ENCODE peak calls at places on chromosomes 4 and X, in nine cellular contexts. One of them, this sample, is unnamed.

GRCh38 chrX:118188977-118189376 is 72.4 kb upstream of the KLHL13 start:
- DNase-seq in CD8-positive, alpha-beta T cell: no peak
- DNase-seq in K562: no peak
- DNase-seq in PC-3: no peak
- DNase-seq in lung: no peak
- DNase-seq in HCT116: no peak
- DNase-seq in heart left ventricle: no peak
- DNase-seq in hepatocyte: no peak
- DNase-seq in upper lobe of right lung: no peak
- DNase-seq in this sample: no peak

GRCh38 chr4:122764071-122764807 is 31.7 kb downstream of the BBS12 start:
- DNase-seq in CD8-positive, alpha-beta T cell: no peak
- DNase-seq in PC-3: peak
- DNase-seq in lung: no peak
- DNase-seq in hepatocyte: no peak
- DNase-seq in heart left ventricle: no peak
- DNase-seq in upper lobe of right lung: no peak
- DNase-seq in HCT116: no peak
- DNase-seq in K562: no peak
- DNase-seq in this sample: no peak

GRCh38 chr4:6278801-6279197 is 9.1 kb downstream of the WFS1 start:
- DNase-seq in upper lobe of right lung: no peak
- DNase-seq in lung: peak
- DNase-seq in K562: peak
- DNase-seq in PC-3: no peak
- DNase-seq in HCT116: no peak
- DNase-seq in CD8-positive, alpha-beta T cell: no peak
- DNase-seq in hepatocyte: peak
- DNase-seq in heart left ventricle: peak
- DNase-seq in this sample: no peak

GRCh38 chr4:176622251-176622968 is 170.3 kb downstream of the VEGFC start:
- DNase-seq in K562: no peak
- DNase-seq in upper lobe of right lung: no peak
- DNase-seq in lung: no peak
- DNase-seq in HCT116: no peak
- DNase-seq in CD8-positive, alpha-beta T cell: no peak
- DNase-seq in hepatocyte: no peak
- DNase-seq in heart left ventricle: no peak
- DNase-seq in PC-3: peak
- DNase-seq in this sample: peak

GRCh38 chr4:81684357-81684756 is 212.7 kb upstream of the RASGEF1B start:
- DNase-seq in heart left ventricle: no peak
- DNase-seq in lung: no peak
- DNase-seq in CD8-positive, alpha-beta T cell: no peak
- DNase-seq in hepatocyte: no peak
- DNase-seq in HCT116: no peak
- DNase-seq in PC-3: no peak
- DNase-seq in K562: no peak
- DNase-seq in upper lobe of right lung: no peak
- DNase-seq in this sample: no peak

GRCh38 chrX:40244116-40244515 is 146.4 kb upstream of the BCOR start:
- DNase-seq in lung: no peak
- DNase-seq in hepatocyte: no peak
- DNase-seq in K562: no peak
- DNase-seq in PC-3: no peak
- DNase-seq in upper lobe of right lung: no peak
- DNase-seq in HCT116: no peak
- DNase-seq in heart left ventricle: no peak
- DNase-seq in CD8-positive, alpha-beta T cell: no peak
- DNase-seq in this sample: no peak

GRCh38 chrX:68193234-68193633 is 240.1 kb downstream of the OPHN1 start:
- DNase-seq in PC-3: no peak
- DNase-seq in hepatocyte: no peak
- DNase-seq in upper lobe of right lung: no peak
- DNase-seq in lung: no peak
- DNase-seq in CD8-positive, alpha-beta T cell: no peak
- DNase-seq in HCT116: no peak
- DNase-seq in K562: no peak
- DNase-seq in heart left ventricle: no peak
- DNase-seq in this sample: no peak

GRCh38 chr4:174650711-174651355 is 128.5 kb upstream of the HPGD start:
- DNase-seq in heart left ventricle: no peak
- DNase-seq in HCT116: no peak
- DNase-seq in PC-3: no peak
- DNase-seq in CD8-positive, alpha-beta T cell: no peak
- DNase-seq in upper lobe of right lung: no peak
- DNase-seq in hepatocyte: no peak
- DNase-seq in K562: no peak
- DNase-seq in lung: no peak
- DNase-seq in this sample: no peak

GRCh38 chrX:134671207-134671750 is 13.0 kb upstream of the PLAC1 start:
- DNase-seq in K562: no peak
- DNase-seq in heart left ventricle: no peak
- DNase-seq in HCT116: no peak
- DNase-seq in upper lobe of right lung: no peak
- DNase-seq in CD8-positive, alpha-beta T cell: no peak
- DNase-seq in PC-3: peak
- DNase-seq in lung: no peak
- DNase-seq in hepatocyte: no peak
- DNase-seq in this sample: no peak

GRCh38 chr4:89152972-89153371 is 41.6 kb downstream of the TIGD2 start:
- DNase-seq in lung: no peak
- DNase-seq in CD8-positive, alpha-beta T cell: no peak
- DNase-seq in upper lobe of right lung: no peak
- DNase-seq in hepatocyte: no peak
- DNase-seq in HCT116: no peak
- DNase-seq in PC-3: no peak
- DNase-seq in K562: no peak
- DNase-seq in heart left ventricle: no peak
- DNase-seq in this sample: no peak

GRCh38 chrX:63754141-63754859 is 30.7 kb downstream of the ARHGEF9 start:
- DNase-seq in K562: no peak
- DNase-seq in CD8-positive, alpha-beta T cell: no peak
- DNase-seq in lung: no peak
- DNase-seq in upper lobe of right lung: no peak
- DNase-seq in PC-3: no peak
- DNase-seq in heart left ventricle: no peak
- DNase-seq in hepatocyte: peak
- DNase-seq in HCT116: no peak
- DNase-seq in this sample: peak

GRCh38 chrX:15401373-15401772 is 17.2 kb upstream of the VEGFD start:
- DNase-seq in CD8-positive, alpha-beta T cell: no peak
- DNase-seq in heart left ventricle: no peak
- DNase-seq in K562: no peak
- DNase-seq in HCT116: no peak
- DNase-seq in hepatocyte: no peak
- DNase-seq in lung: no peak
- DNase-seq in upper lobe of right lung: no peak
- DNase-seq in PC-3: no peak
- DNase-seq in this sample: no peak

GRCh38 chrX:15399901-15400500 is 15.8 kb upstream of the VEGFD start:
- DNase-seq in CD8-positive, alpha-beta T cell: no peak
- DNase-seq in lung: no peak
- DNase-seq in hepatocyte: no peak
- DNase-seq in upper lobe of right lung: no peak
- DNase-seq in HCT116: no peak
- DNase-seq in K562: no peak
- DNase-seq in heart left ventricle: no peak
- DNase-seq in PC-3: no peak
- DNase-seq in this sample: no peak

GRCh38 chrX:15395794-15396193 is 11.6 kb upstream of the VEGFD start:
- DNase-seq in heart left ventricle: no peak
- DNase-seq in upper lobe of right lung: no peak
- DNase-seq in lung: no peak
- DNase-seq in K562: no peak
- DNase-seq in HCT116: no peak
- DNase-seq in CD8-positive, alpha-beta T cell: no peak
- DNase-seq in hepatocyte: no peak
- DNase-seq in PC-3: no peak
- DNase-seq in this sample: no peak

GRCh38 chrX:15404712-15405111 is 20.5 kb upstream of the VEGFD start:
- DNase-seq in PC-3: no peak
- DNase-seq in K562: peak
- DNase-seq in heart left ventricle: peak
- DNase-seq in CD8-positive, alpha-beta T cell: no peak
- DNase-seq in HCT116: no peak
- DNase-seq in upper lobe of right lung: no peak
- DNase-seq in lung: no peak
- DNase-seq in hepatocyte: peak
- DNase-seq in this sample: no peak

DNA sequence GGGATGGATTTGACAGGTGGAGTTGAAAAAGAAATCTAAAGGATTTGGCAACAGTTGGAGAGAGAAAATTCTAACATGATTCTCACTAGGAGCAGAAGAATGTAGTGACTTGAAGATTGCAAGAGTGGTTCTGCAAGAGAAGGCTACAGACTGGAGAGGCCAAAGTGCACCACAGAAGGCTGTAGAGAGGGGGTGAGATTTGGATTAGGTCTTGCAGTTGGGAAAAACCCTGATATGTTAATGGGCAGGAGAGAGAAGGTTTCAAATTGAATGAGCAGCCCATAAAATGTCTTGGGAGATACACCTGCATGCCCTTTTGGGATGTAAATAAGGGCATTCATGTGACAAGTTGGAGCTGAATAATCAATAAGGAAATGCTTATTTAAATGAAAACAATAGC is 14.7 kb upstream of the VEGFD start:
- DNase-seq in K562: no peak
- DNase-seq in PC-3: no peak
- DNase-seq in upper lobe of right lung: no peak
- DNase-seq in CD8-positive, alpha-beta T cell: no peak
- DNase-seq in hepatocyte: no peak
- DNase-seq in HCT116: no peak
- DNase-seq in lung: no peak
- DNase-seq in heart left ventricle: no peak
- DNase-seq in this sample: no peak
- H3K27ac ChIP-seq in K562: no peak
- H3K27ac ChIP-seq in PC-3: no peak
- H3K27ac ChIP-seq in upper lobe of right lung: no peak
- H3K27ac ChIP-seq in CD8-positive, alpha-beta T cell: no peak
- H3K27ac ChIP-seq in hepatocyte: no peak
- H3K27ac ChIP-seq in HCT116: no peak
- H3K27ac ChIP-seq in lung: no peak
- H3K27ac ChIP-seq in heart left ventricle: no peak
- H3K27ac ChIP-seq in this sample: no peak

GRCh38 chr4:87622303-87622702 is 14.0 kb downstream of the DSPP start:
- DNase-seq in hepatocyte: no peak
- DNase-seq in HCT116: no peak
- DNase-seq in CD8-positive, alpha-beta T cell: no peak
- DNase-seq in PC-3: no peak
- DNase-seq in upper lobe of right lung: no peak
- DNase-seq in heart left ventricle: no peak
- DNase-seq in lung: no peak
- DNase-seq in K562: no peak
- DNase-seq in this sample: no peak

GRCh38 chr4:87620491-87620890 is 12.2 kb downstream of the DSPP start:
- DNase-seq in lung: no peak
- DNase-seq in CD8-positive, alpha-beta T cell: no peak
- DNase-seq in PC-3: no peak
- DNase-seq in heart left ventricle: no peak
- DNase-seq in HCT116: no peak
- DNase-seq in K562: no peak
- DNase-seq in hepatocyte: no peak
- DNase-seq in upper lobe of right lung: no peak
- DNase-seq in this sample: no peak

GRCh38 chr4:87624698-87625097 is 16.4 kb downstream of the DSPP start:
- DNase-seq in K562: no peak
- DNase-seq in upper lobe of right lung: no peak
- DNase-seq in CD8-positive, alpha-beta T cell: no peak
- DNase-seq in heart left ventricle: no peak
- DNase-seq in lung: no peak
- DNase-seq in hepatocyte: no peak
- DNase-seq in PC-3: no peak
- DNase-seq in HCT116: no peak
- DNase-seq in this sample: no peak

GRCh38 chr4:87616268-87616667 is 7.9 kb downstream of the DSPP start:
- DNase-seq in K562: no peak
- DNase-seq in CD8-positive, alpha-beta T cell: no peak
- DNase-seq in HCT116: no peak
- DNase-seq in PC-3: no peak
- DNase-seq in heart left ventricle: no peak
- DNase-seq in lung: no peak
- DNase-seq in upper lobe of right lung: no peak
- DNase-seq in hepatocyte: no peak
- DNase-seq in this sample: no peak

GRCh38 chr4:87620086-87620485 is 11.8 kb downstream of the DSPP start:
- DNase-seq in PC-3: no peak
- DNase-seq in lung: no peak
- DNase-seq in CD8-positive, alpha-beta T cell: no peak
- DNase-seq in hepatocyte: no peak
- DNase-seq in upper lobe of right lung: no peak
- DNase-seq in heart left ventricle: no peak
- DNase-seq in K562: no peak
- DNase-seq in HCT116: no peak
- DNase-seq in this sample: no peak
- H3K4me3 ChIP-seq in PC-3: no peak
- H3K4me3 ChIP-seq in lung: no peak
- H3K4me3 ChIP-seq in CD8-positive, alpha-beta T cell: no peak
- H3K4me3 ChIP-seq in hepatocyte: no peak
- H3K4me3 ChIP-seq in upper lobe of right lung: no peak
- H3K4me3 ChIP-seq in heart left ventricle: no peak
- H3K4me3 ChIP-seq in K562: no peak
- H3K4me3 ChIP-seq in HCT116: no peak
- H3K4me3 ChIP-seq in this sample: no peak

GRCh38 chr4:3009422-3009821 is 46.1 kb downstream of the GRK4 start:
- DNase-seq in PC-3: no peak
- DNase-seq in upper lobe of right lung: no peak
- DNase-seq in CD8-positive, alpha-beta T cell: no peak
- DNase-seq in heart left ventricle: no peak
- DNase-seq in lung: no peak
- DNase-seq in hepatocyte: peak
- DNase-seq in HCT116: peak
- DNase-seq in K562: peak
- DNase-seq in this sample: no peak
- TF ChIP-seq CTCF in PC-3: peak
- TF ChIP-seq CTCF in upper lobe of right lung: peak
- TF ChIP-seq CTCF in CD8-positive, alpha-beta T cell: no peak
- TF ChIP-seq CTCF in heart left ventricle: no peak
- TF ChIP-seq CTCF in lung: no peak
- TF ChIP-seq CTCF in hepatocyte: peak
- TF ChIP-seq CTCF in HCT116: peak
- TF ChIP-seq CTCF in K562: peak
- TF ChIP-seq CTCF in this sample: no peak

DNA sequence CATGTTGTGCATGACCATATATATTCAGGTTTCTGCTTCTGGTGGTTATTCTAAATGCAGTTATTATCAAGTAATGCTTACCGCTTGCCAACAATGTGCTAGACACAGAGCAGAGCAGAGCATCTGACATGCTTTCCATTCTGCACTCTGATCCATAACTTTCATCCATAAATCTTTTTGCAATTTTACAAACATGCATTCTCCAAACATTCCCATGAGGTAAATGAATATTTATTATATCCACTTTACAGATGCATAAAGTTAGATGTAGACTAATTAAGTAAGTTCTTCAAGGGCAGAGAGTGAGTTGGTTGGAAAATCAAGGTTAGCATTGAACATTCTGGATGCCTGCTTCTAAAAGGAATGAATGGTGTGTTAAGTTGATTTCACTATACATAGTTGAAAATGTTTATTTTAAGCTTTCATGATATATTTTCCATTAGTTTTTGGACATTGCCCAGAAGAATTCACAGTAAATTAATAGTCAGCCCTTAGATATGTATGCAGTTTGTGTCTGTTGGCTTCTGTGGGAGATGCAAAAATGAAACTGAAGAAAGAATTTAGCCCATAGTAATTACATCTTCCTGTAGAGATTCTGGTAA is 867.8 kb downstream of the CCSER1 start:
- DNase-seq in HCT116: no peak
- DNase-seq in hepatocyte: no peak
- DNase-seq in lung: no peak
- DNase-seq in CD8-positive, alpha-beta T cell: no peak
- DNase-seq in heart left ventricle: no peak
- DNase-seq in PC-3: no peak
- DNase-seq in K562: no peak
- DNase-seq in upper lobe of right lung: no peak
- DNase-seq in this sample: no peak
- H3K27ac ChIP-seq in HCT116: no peak
- H3K27ac ChIP-seq in hepatocyte: no peak
- H3K27ac ChIP-seq in lung: no peak
- H3K27ac ChIP-seq in CD8-positive, alpha-beta T cell: no peak
- H3K27ac ChIP-seq in heart left ventricle: no peak
- H3K27ac ChIP-seq in PC-3: no peak
- H3K27ac ChIP-seq in K562: no peak
- H3K27ac ChIP-seq in upper lobe of right lung: no peak
- H3K27ac ChIP-seq in this sample: no peak

This sample was measured in thyroid gland.